ENCODE peak calls at places on chromosomes 13 and 19, in seven cellular contexts. W is stomach; F is heart right ventricle; G is SJSA1; V is naive thymus-derived CD4-positive, alpha-beta T cell; Q is upper lobe of right lung; P is OCI-LY7. E is an unnamed sample.
A peak's percentile ranks its signal among the peaks of the same experiment; 100 is the strongest.

GRCh38 chr13:112792511-112792910 is 102.7 kb downstream of the ATP11A start:
- DNase-seq in W (peak; percentile 17), F (no peak), G (no peak), V (no peak), Q (no peak), P (no peak), E (no peak)

GRCh38 chr13:100828226-100828625 is 153.6 kb upstream of the TMTC4 start:
- DNase-seq in W (no peak), F (no peak), G (no peak), V (no peak), Q (no peak), P (no peak), E (no peak)

GRCh38 chr19:3097442-3097871 is 3.3 kb downstream of the GNA11 start:
- DNase-seq in W (peak; percentile 46), F (peak; percentile 29), G (peak; percentile 40), V (no peak), Q (peak; percentile 59), P (no peak), E (peak; percentile 71)

GRCh38 chr13:72536668-72537399 is 190.6 kb downstream of the MZT1 start:
- DNase-seq in W (no peak), F (no peak), G (no peak), V (no peak), Q (no peak), P (no peak), E (no peak)

GRCh38 chr19:29505034-29505824 is 20.6 kb upstream of the VSTM2B start:
- DNase-seq in W (no peak), F (no peak), G (no peak), V (no peak), Q (no peak), P (no peak), E (no peak)

GRCh38 chr13:90336507-90336906 is 1011.0 kb upstream of the MIR17HG start:
- DNase-seq in W (no peak), F (no peak), G (no peak), V (no peak), Q (no peak), P (no peak), E (no peak)

GRCh38 chr13:46553886-46554855 is 1.2 kb downstream of the LRCH1 start:
- DNase-seq in W (peak; percentile 71), F (peak; percentile 74), G (peak; percentile 83), V (peak; percentile 73), Q (peak; percentile 88), P (peak; percentile 82), E (peak; percentile 89)

GRCh38 chr13:99310382-99311031 is 3.3 kb upstream of the GPR183 start:
- DNase-seq in W (no peak), F (no peak), G (no peak), V (no peak), Q (no peak), P (no peak), E (no peak)

GRCh38 chr13:34943675-34944634 is 1.9 kb downstream of the NBEA start:
- DNase-seq in W (no peak), F (no peak), G (no peak), V (peak; percentile 41), Q (no peak), P (peak; percentile 27), E (no peak)

GRCh38 chr13:49586717-49587116 is 1.4 kb upstream of the RCBTB1 start:
- DNase-seq in W (no peak), F (no peak), G (no peak), V (no peak), Q (no peak), P (no peak), E (no peak)
- H3K4me1 ChIP-seq in W (peaks cover 8% of the 10 kb centered on the region), F (peaks cover 25% of the 10 kb centered on the region), G (peaks cover 30% of the 10 kb centered on the region), V (peaks cover 16% of the 10 kb centered on the region), Q (peaks cover 12% of the 10 kb centered on the region), P (peaks cover 19% of the 10 kb centered on the region), E (no peaks in the 10 kb centered on the region)

GRCh38 chr13:109729031-109729870 is 57.1 kb downstream of the IRS2 start:
- DNase-seq in W (no peak), F (no peak), G (peak; percentile 66), V (no peak), Q (no peak), P (no peak), E (no peak)

GRCh38 chr13:109725995-109726637 is 60.3 kb downstream of the IRS2 start:
- DNase-seq in W (no peak), F (no peak), G (peak; percentile 63), V (no peak), Q (no peak), P (no peak), E (no peak)

GRCh38 chr13:109728061-109728460 is 58.3 kb downstream of the IRS2 start:
- DNase-seq in W (no peak), F (no peak), G (peak; percentile 73), V (no peak), Q (no peak), P (no peak), E (no peak)

GRCh38 chr13:109725297-109725696 is 61.1 kb downstream of the IRS2 start:
- DNase-seq in W (no peak), F (no peak), G (no peak), V (no peak), Q (no peak), P (no peak), E (no peak)

GRCh38 chr13:109727251-109727650 is 59.1 kb downstream of the IRS2 start:
- DNase-seq in W (peak; percentile 59), F (no peak), G (peak; percentile 66), V (no peak), Q (no peak), P (no peak), E (no peak)
- H3K4me1 ChIP-seq in W (peaks cover 11% of the 10 kb centered on the region), F (no peaks in the 10 kb centered on the region), G (no peaks in the 10 kb centered on the region), V (peaks cover 8% of the 10 kb centered on the region), Q (no peaks in the 10 kb centered on the region), P (no peaks in the 10 kb centered on the region), E (no peaks in the 10 kb centered on the region)

DNA sequence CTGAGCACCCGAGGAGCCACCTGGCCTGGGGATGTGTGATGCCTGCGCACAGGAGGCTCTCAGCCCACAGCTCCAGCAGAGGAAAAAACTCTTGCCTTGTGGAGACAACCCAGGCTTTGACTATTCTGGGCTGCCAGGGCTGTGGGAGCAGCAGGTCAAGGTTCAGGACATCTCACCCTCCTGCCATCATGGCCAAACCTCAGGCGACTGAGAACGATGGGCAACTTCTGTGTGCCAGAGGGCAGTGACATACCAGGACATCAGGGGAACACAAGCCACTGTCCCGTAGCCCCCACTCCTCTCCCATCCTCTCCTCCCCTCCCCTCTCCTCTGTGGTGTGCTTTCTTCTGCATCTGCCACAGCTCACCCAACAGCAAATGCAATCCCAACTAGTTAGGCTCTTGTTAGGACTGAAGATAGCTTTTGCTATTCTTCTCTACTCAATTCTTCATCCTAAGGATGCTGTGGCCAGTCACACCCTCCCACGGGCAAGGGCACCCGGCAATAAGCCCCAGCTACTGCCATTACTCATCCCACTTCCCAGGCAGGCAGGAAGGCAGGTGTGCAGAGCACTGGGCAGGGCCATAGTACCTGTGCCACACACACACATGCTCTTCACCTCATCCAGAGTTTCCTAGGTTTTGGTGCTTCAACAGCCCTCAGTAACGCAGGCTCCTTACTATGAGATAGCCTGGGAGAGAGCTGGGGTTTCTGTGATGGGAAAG is 16.8 kb downstream of the ELL start:
- DNase-seq in W (no peak), F (no peak), G (no peak), V (no peak), Q (no peak), P (no peak), E (no peak)
- H3K4me1 ChIP-seq in W (peaks cover 89% of the 10 kb centered on the region), F (peaks cover 98% of the 10 kb centered on the region), G (no peaks in the 10 kb centered on the region), V (peaks cover 45% of the 10 kb centered on the region), Q (peaks cover 94% of the 10 kb centered on the region), P (peaks cover 4% of the 10 kb centered on the region), E (peaks cover 83% of the 10 kb centered on the region)

GRCh38 chr19:12411893-12412292 is 10.8 kb upstream of the ZNF799 start:
- DNase-seq in W (no peak), F (no peak), G (no peak), V (no peak), Q (no peak), P (no peak), E (no peak)
- H3K4me1 ChIP-seq in W (no peaks in the 10 kb centered on the region), F (no peaks in the 10 kb centered on the region), G (no peaks in the 10 kb centered on the region), V (no peaks in the 10 kb centered on the region), Q (no peaks in the 10 kb centered on the region), P (no peaks in the 10 kb centered on the region), E (no peaks in the 10 kb centered on the region)

GRCh38 chr13:52652170-52652979 is at the start of gene SUGT1:
- DNase-seq in W (peak; percentile 98), F (peak; percentile 98), G (peak; percentile 95), V (peak; percentile 97), Q (peak; percentile 99), P (peak; percentile 97), E (peak; percentile 99)
- H3K4me1 ChIP-seq in W (peaks cover 13% of the 10 kb centered on the region), F (peaks cover 42% of the 10 kb centered on the region), G (peaks cover 16% of the 10 kb centered on the region), V (peaks cover 17% of the 10 kb centered on the region), Q (peaks cover 28% of the 10 kb centered on the region), P (peaks cover 34% of the 10 kb centered on the region), E (peaks cover 4% of the 10 kb centered on the region)